ENCODE peak calls at places on chromosomes 1 and 21, in seven cellular contexts. K is endothelial cell; W is HCT116; T is iPS-NIHi11; B is T-helper 2 cell; S is activated naive CD8-positive, alpha-beta T cell treated with anti-CD3 and anti-CD28 coated beads, Interleukin-2, amount 50 U/mL, for 24 hours; O is naive thymus-derived CD4-positive, alpha-beta T cell. A is an unnamed sample.

GRCh38 chr1:19342077-19342775 is 30.1 kb downstream of the SLC66A1 start:
- DNase-seq in K (no peak), W (no peak), T (no peak), B (no peak), S (no peak), O (no peak), A (peak; percentile 65)

GRCh38 chr1:219324629-219325367 is 151.1 kb downstream of the LYPLAL1 start:
- DNase-seq in K (no peak), W (peak; percentile 61), T (no peak), B (no peak), S (peak; percentile 2), O (no peak), A (no peak)

GRCh38 chr21:41993744-41994143 is 16.4 kb downstream of the ZBTB21 start:
- DNase-seq in K (no peak), W (no peak), T (no peak), B (no peak), S (no peak), O (no peak), A (no peak)

GRCh38 chr1:235326719-235327558 is 1.0 kb downstream of the ARID4B start:
- DNase-seq in K (peak; percentile 42), W (no peak), T (peak; percentile 39), B (peak; percentile 41), S (peak; percentile 66), O (peak; percentile 79), A (peak; percentile 72)

GRCh38 chr1:204544321-204544720 is 28.1 kb downstream of the MDM4 start:
- DNase-seq in K (no peak), W (no peak), T (no peak), B (no peak), S (no peak), O (peak; percentile 76), A (no peak)

GRCh38 chr1:225442156-225442555 is 14.3 kb upstream of the LBR start:
- DNase-seq in K (no peak), W (no peak), T (no peak), B (no peak), S (no peak), O (no peak), A (no peak)

GRCh38 chr1:148315081-148315811 is 163.2 kb upstream of the NBPF11 start:
- DNase-seq in K (no peak), W (no peak), T (no peak), B (no peak), S (no peak), O (no peak), A (no peak)

GRCh38 chr1:74412244-74412643 is 100.2 kb downstream of the LRRC53 start:
- DNase-seq in K (no peak), W (no peak), T (no peak), B (no peak), S (no peak), O (no peak), A (no peak)

GRCh38 chr1:67230539-67230938 is 64.3 kb downstream of the IL23R start:
- DNase-seq in K (no peak), W (no peak), T (no peak), B (no peak), S (no peak), O (no peak), A (no peak)

GRCh38 chr1:172246521-172247390 is 173.7 kb upstream of the C1orf105 start:
- DNase-seq in K (no peak), W (no peak), T (no peak), B (no peak), S (no peak), O (no peak), A (no peak)

GRCh38 chr1:75136921-75137641 is 2.9 kb downstream of the LHX8 start:
- DNase-seq in K (no peak), W (no peak), T (no peak), B (no peak), S (no peak), O (no peak), A (no peak)

GRCh38 chr1:25042331-25042730 is 112.3 kb upstream of the RUNX3 start:
- DNase-seq in K (no peak), W (no peak), T (no peak), B (no peak), S (no peak), O (no peak), A (no peak)

GRCh38 chr21:19607983-19608668 is 1204.5 kb upstream of the TMPRSS15 start:
- DNase-seq in K (no peak), W (no peak), T (no peak), B (no peak), S (no peak), O (no peak), A (no peak)

GRCh38 chr1:67760030-67760821 is 73.0 kb downstream of the GNG12 start:
- DNase-seq in K (peak; percentile 69), W (peak; percentile 54), T (peak; percentile 70), B (no peak), S (peak; percentile 58), O (peak; percentile 60), A (no peak)